ENCODE peak calls at places on chromosomes 11 and 22, in seven cellular contexts. X is naive thymus-derived CD8-positive, alpha-beta T cell; N is activated CD8-positive, alpha-beta memory T cell treated with anti-CD3 and anti-CD28 coated beads for 4 hours; L is thoracic aorta; B is stimulated activated naive CD8-positive, alpha-beta T cell treated with anti-CD3 and anti-CD28 coated beads, Interleukin-15, Interleukin-2, amounts not matched to agents 100 U/mL and 50 U/mL, for 24 hours; C is GM13977; R is left lobe of liver. W is an unnamed sample.

GRCh38 chr11:74195828-74196227 is 24.7 kb downstream of the PPME1 start:
- DNase-seq in N (no peak), R (no peak), L (no peak), B (no peak), X (no peak), C (no peak), W (no peak)

GRCh38 chr11:77003954-77004353 is 30.2 kb upstream of the B3GNT6 start:
- DNase-seq in C (no peak), B (no peak), N (no peak), L (no peak), X (no peak), R (no peak), W (no peak)

GRCh38 chr11:106311531-106312230 is 234.2 kb downstream of the AASDHPPT start:
- DNase-seq in R (no peak), C (no peak), B (no peak), N (no peak), X (no peak), L (no peak), W (no peak)

GRCh38 chr11:4639931-4640330 is 2.7 kb downstream of the OR51D1 start:
- DNase-seq in N (no peak), B (no peak), L (no peak), C (no peak), X (no peak), R (no peak), W (no peak)

GRCh38 chr11:93504110-93505095 is 38.8 kb downstream of the SMCO4 start:
- DNase-seq in R (no peak), C (no peak), B (no peak), N (no peak), X (no peak), L (no peak), W (no peak)

GRCh38 chr11:100177651-100178050 is 509.4 kb upstream of the ARHGAP42 start:
- DNase-seq in L (no peak), N (no peak), C (no peak), X (no peak), R (no peak), B (no peak), W (no peak)

GRCh38 chr11:65412271-65413076 is 10.1 kb upstream of the NEAT1 start:
- DNase-seq in B (no peak), X (no peak), L (no peak), R (no peak), C (no peak), N (no peak), W (no peak)

GRCh38 chr11:59186130-59186594 is 14.2 kb downstream of the DTX4 start:
- DNase-seq in B (peak), C (peak), N (no peak), L (no peak), R (no peak), X (peak), W (peak)

GRCh38 chr11:121696177-121696863 is 243.6 kb upstream of the SORL1-AS1 start:
- DNase-seq in L (no peak), B (no peak), C (no peak), N (no peak), R (no peak), X (no peak), W (no peak)

GRCh38 chr22:50302041-50302541 is 5.4 kb downstream of the PLXNB2 start:
- DNase-seq in B (no peak), L (no peak), R (no peak), C (no peak), X (no peak), N (no peak), W (no peak)

W was measured in osteocyte.